ENCODE peak calls at places on chromosomes 3 and 15, in eight cellular contexts. One of them, this sample, is unnamed.

GRCh38 chr3:140765246-140765645 is 87.4 kb downstream of the TRIM42 start:
- DNase-seq in breast epithelium: no peak
- DNase-seq in HCT116: no peak
- DNase-seq in CD4-positive, CD25-positive, alpha-beta regulatory T cell: no peak
- DNase-seq in A549: no peak
- DNase-seq in AG04450: no peak
- DNase-seq in HL-60: no peak
- DNase-seq in tibial artery: no peak
- DNase-seq in this sample: no peak

GRCh38 chr15:62739082-62739481 is 303.5 kb upstream of the TPM1 start:
- DNase-seq in CD4-positive, CD25-positive, alpha-beta regulatory T cell: no peak
- DNase-seq in breast epithelium: no peak
- DNase-seq in AG04450: no peak
- DNase-seq in tibial artery: no peak
- DNase-seq in A549: peak
- DNase-seq in HCT116: peak
- DNase-seq in HL-60: no peak
- DNase-seq in this sample: no peak

GRCh38 chr3:127377801-127378442 is 90.1 kb upstream of the PRR20G start:
- DNase-seq in HCT116: no peak
- DNase-seq in AG04450: no peak
- DNase-seq in A549: no peak
- DNase-seq in tibial artery: no peak
- DNase-seq in breast epithelium: no peak
- DNase-seq in HL-60: no peak
- DNase-seq in CD4-positive, CD25-positive, alpha-beta regulatory T cell: no peak
- DNase-seq in this sample: no peak

GRCh38 chr3:13891492-13892073 is 11.7 kb upstream of the WNT7A start:
- DNase-seq in A549: no peak
- DNase-seq in HL-60: no peak
- DNase-seq in HCT116: no peak
- DNase-seq in tibial artery: peak
- DNase-seq in AG04450: no peak
- DNase-seq in CD4-positive, CD25-positive, alpha-beta regulatory T cell: peak
- DNase-seq in breast epithelium: no peak
- DNase-seq in this sample: no peak

GRCh38 chr15:27535445-27536129 is 563.5 kb downstream of the OCA2 start:
- DNase-seq in breast epithelium: no peak
- DNase-seq in A549: no peak
- DNase-seq in AG04450: no peak
- DNase-seq in HCT116: no peak
- DNase-seq in tibial artery: no peak
- DNase-seq in CD4-positive, CD25-positive, alpha-beta regulatory T cell: no peak
- DNase-seq in HL-60: no peak
- DNase-seq in this sample: no peak

GRCh38 chr3:40800343-40800742 is 275.6 kb downstream of the ZNF621 start:
- DNase-seq in breast epithelium: no peak
- DNase-seq in A549: peak
- DNase-seq in AG04450: peak
- DNase-seq in HCT116: peak
- DNase-seq in HL-60: no peak
- DNase-seq in tibial artery: peak
- DNase-seq in CD4-positive, CD25-positive, alpha-beta regulatory T cell: no peak
- DNase-seq in this sample: no peak

GRCh38 chr15:34783986-34784385 is 11.4 kb downstream of the ACTC1 start:
- DNase-seq in HL-60: no peak
- DNase-seq in AG04450: no peak
- DNase-seq in breast epithelium: no peak
- DNase-seq in A549: no peak
- DNase-seq in tibial artery: no peak
- DNase-seq in CD4-positive, CD25-positive, alpha-beta regulatory T cell: no peak
- DNase-seq in HCT116: no peak
- DNase-seq in this sample: no peak

GRCh38 chr3:132561003-132561402 is 36.1 kb upstream of the ACKR4 start:
- DNase-seq in A549: no peak
- DNase-seq in HCT116: no peak
- DNase-seq in AG04450: no peak
- DNase-seq in CD4-positive, CD25-positive, alpha-beta regulatory T cell: no peak
- DNase-seq in tibial artery: no peak
- DNase-seq in HL-60: no peak
- DNase-seq in breast epithelium: no peak
- DNase-seq in this sample: no peak

GRCh38 chr3:20405731-20406130 is 219.7 kb upstream of the SGO1 start:
- DNase-seq in HL-60: no peak
- DNase-seq in CD4-positive, CD25-positive, alpha-beta regulatory T cell: no peak
- DNase-seq in AG04450: no peak
- DNase-seq in A549: no peak
- DNase-seq in tibial artery: no peak
- DNase-seq in HCT116: no peak
- DNase-seq in breast epithelium: no peak
- DNase-seq in this sample: no peak

GRCh38 chr15:98787936-98788757 is 139.8 kb downstream of the IGF1R start:
- DNase-seq in A549: peak
- DNase-seq in AG04450: no peak
- DNase-seq in HCT116: no peak
- DNase-seq in tibial artery: no peak
- DNase-seq in CD4-positive, CD25-positive, alpha-beta regulatory T cell: no peak
- DNase-seq in breast epithelium: no peak
- DNase-seq in HL-60: peak
- DNase-seq in this sample: no peak

GRCh38 chr15:66212471-66212870 is 41.1 kb downstream of the MEGF11 start:
- DNase-seq in A549: no peak
- DNase-seq in tibial artery: no peak
- DNase-seq in CD4-positive, CD25-positive, alpha-beta regulatory T cell: no peak
- DNase-seq in HCT116: no peak
- DNase-seq in AG04450: no peak
- DNase-seq in HL-60: no peak
- DNase-seq in breast epithelium: no peak
- DNase-seq in this sample: no peak

GRCh38 chr3:197878427-197878826 is 71.6 kb upstream of the RPL35A start:
- DNase-seq in AG04450: no peak
- DNase-seq in HL-60: peak
- DNase-seq in tibial artery: no peak
- DNase-seq in CD4-positive, CD25-positive, alpha-beta regulatory T cell: peak
- DNase-seq in A549: no peak
- DNase-seq in HCT116: no peak
- DNase-seq in breast epithelium: no peak
- DNase-seq in this sample: no peak

GRCh38 chr15:69863446-69863845 is 234.3 kb downstream of the TLE3 start:
- DNase-seq in tibial artery: no peak
- DNase-seq in AG04450: no peak
- DNase-seq in HCT116: no peak
- DNase-seq in breast epithelium: no peak
- DNase-seq in HL-60: no peak
- DNase-seq in CD4-positive, CD25-positive, alpha-beta regulatory T cell: no peak
- DNase-seq in A549: no peak
- DNase-seq in this sample: no peak

GRCh38 chr15:78129098-78130011 is 1.9 kb downstream of the CIB2 start:
- DNase-seq in AG04450: no peak
- DNase-seq in breast epithelium: no peak
- DNase-seq in HL-60: no peak
- DNase-seq in HCT116: no peak
- DNase-seq in CD4-positive, CD25-positive, alpha-beta regulatory T cell: no peak
- DNase-seq in tibial artery: no peak
- DNase-seq in A549: no peak
- DNase-seq in this sample: no peak

GRCh38 chr3:11244131-11244677 is 28.0 kb upstream of the ATG7 start:
- DNase-seq in HL-60: no peak
- DNase-seq in AG04450: no peak
- DNase-seq in HCT116: no peak
- DNase-seq in CD4-positive, CD25-positive, alpha-beta regulatory T cell: no peak
- DNase-seq in breast epithelium: no peak
- DNase-seq in A549: peak
- DNase-seq in tibial artery: no peak
- DNase-seq in this sample: no peak

GRCh38 chr3:102006812-102007485 is 157.6 kb downstream of the NFKBIZ start:
- DNase-seq in HL-60: no peak
- DNase-seq in A549: peak
- DNase-seq in AG04450: peak
- DNase-seq in breast epithelium: no peak
- DNase-seq in HCT116: no peak
- DNase-seq in CD4-positive, CD25-positive, alpha-beta regulatory T cell: no peak
- DNase-seq in tibial artery: peak
- DNase-seq in this sample: no peak

GRCh38 chr15:100211855-100212850 is 129.6 kb downstream of the ADAMTS17 start:
- DNase-seq in HL-60: no peak
- DNase-seq in tibial artery: no peak
- DNase-seq in AG04450: no peak
- DNase-seq in CD4-positive, CD25-positive, alpha-beta regulatory T cell: no peak
- DNase-seq in A549: no peak
- DNase-seq in breast epithelium: no peak
- DNase-seq in HCT116: no peak
- DNase-seq in this sample: no peak

DNA sequence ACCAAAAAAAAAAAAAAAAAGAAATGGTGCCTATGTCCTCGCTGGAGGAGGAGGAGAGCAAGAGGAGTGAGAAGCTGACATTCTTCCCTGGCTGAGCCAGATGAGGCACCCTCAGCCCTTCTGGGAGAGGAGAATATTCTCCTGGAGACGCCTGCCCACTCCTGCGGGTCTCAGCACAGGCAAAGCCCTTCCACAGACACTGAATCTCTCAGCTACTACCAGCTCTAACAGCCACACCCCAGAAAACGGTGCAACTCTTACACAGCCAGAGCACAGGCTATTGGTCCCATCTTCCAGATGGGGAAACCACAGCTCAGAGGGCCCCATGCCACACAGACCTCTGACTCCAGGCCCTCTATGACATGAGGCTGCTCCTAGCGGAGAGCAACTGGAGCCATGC is 5.7 kb downstream of the RASL12 start:
- DNase-seq in tibial artery: no peak
- DNase-seq in CD4-positive, CD25-positive, alpha-beta regulatory T cell: no peak
- DNase-seq in HL-60: no peak
- DNase-seq in breast epithelium: no peak
- DNase-seq in AG04450: no peak
- DNase-seq in A549: no peak
- DNase-seq in HCT116: no peak
- DNase-seq in this sample: no peak
- H3K27ac ChIP-seq in tibial artery: peak
- H3K27ac ChIP-seq in CD4-positive, CD25-positive, alpha-beta regulatory T cell: no peak
- H3K27ac ChIP-seq in HL-60: no peak
- H3K27ac ChIP-seq in breast epithelium: peak
- H3K27ac ChIP-seq in AG04450: no peak
- H3K27ac ChIP-seq in A549: no peak
- H3K27ac ChIP-seq in HCT116: no peak
- H3K27ac ChIP-seq in this sample: no peak

DNA sequence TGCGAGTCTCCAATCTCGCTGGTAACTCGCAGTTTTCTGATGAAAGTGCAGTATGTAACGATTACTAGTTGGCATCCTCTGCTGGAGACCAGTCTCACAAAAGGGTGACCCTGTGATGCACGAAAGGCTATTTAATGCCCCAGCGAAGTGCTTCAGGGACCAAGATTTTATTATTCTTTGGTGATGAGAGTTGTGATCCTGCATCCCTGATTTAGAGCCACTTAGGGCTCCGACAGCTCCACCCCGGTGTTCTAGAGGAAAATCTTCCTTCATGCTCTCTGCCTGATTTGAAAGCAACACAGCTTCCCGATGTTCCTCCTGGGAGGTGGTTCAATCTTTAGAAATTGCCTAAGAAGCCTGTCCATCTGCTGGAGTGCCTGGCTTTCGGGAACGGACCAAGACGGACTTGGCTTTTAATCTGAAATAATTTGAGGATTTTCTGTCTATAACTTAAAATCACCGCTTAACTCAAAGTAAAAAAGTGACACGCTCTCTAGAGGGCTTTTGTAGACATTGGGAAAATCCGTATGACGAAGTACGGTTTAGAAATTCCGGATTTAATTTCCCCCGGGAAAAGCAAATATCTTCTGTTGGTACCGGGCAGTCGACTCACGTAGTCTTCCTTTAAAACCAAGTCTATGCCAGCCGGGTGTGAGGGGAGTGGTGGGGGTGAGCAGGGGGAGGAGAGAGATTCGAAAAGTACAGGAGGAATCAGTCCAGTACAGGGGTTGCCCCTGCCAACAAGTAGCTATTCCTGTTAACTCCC is 990 bp upstream of the ALCAM start:
- DNase-seq in HCT116: no peak
- DNase-seq in CD4-positive, CD25-positive, alpha-beta regulatory T cell: peak
- DNase-seq in A549: peak
- DNase-seq in tibial artery: peak
- DNase-seq in HL-60: no peak
- DNase-seq in breast epithelium: no peak
- DNase-seq in AG04450: no peak
- DNase-seq in this sample: no peak
- H3K27ac ChIP-seq in HCT116: peak
- H3K27ac ChIP-seq in CD4-positive, CD25-positive, alpha-beta regulatory T cell: no peak
- H3K27ac ChIP-seq in A549: peak
- H3K27ac ChIP-seq in tibial artery: peak
- H3K27ac ChIP-seq in HL-60: no peak
- H3K27ac ChIP-seq in breast epithelium: peak
- H3K27ac ChIP-seq in AG04450: peak
- H3K27ac ChIP-seq in this sample: peak

GRCh38 chr15:41259546-41260189 is 28.6 kb downstream of the CHP1 start:
- DNase-seq in CD4-positive, CD25-positive, alpha-beta regulatory T cell: no peak
- DNase-seq in HL-60: no peak
- DNase-seq in A549: peak
- DNase-seq in tibial artery: no peak
- DNase-seq in AG04450: no peak
- DNase-seq in HCT116: no peak
- DNase-seq in breast epithelium: no peak
- DNase-seq in this sample: no peak
- H3K27ac ChIP-seq in CD4-positive, CD25-positive, alpha-beta regulatory T cell: no peak
- H3K27ac ChIP-seq in HL-60: no peak
- H3K27ac ChIP-seq in A549: peak
- H3K27ac ChIP-seq in tibial artery: no peak
- H3K27ac ChIP-seq in AG04450: no peak
- H3K27ac ChIP-seq in HCT116: no peak
- H3K27ac ChIP-seq in breast epithelium: peak
- H3K27ac ChIP-seq in this sample: no peak

DNA sequence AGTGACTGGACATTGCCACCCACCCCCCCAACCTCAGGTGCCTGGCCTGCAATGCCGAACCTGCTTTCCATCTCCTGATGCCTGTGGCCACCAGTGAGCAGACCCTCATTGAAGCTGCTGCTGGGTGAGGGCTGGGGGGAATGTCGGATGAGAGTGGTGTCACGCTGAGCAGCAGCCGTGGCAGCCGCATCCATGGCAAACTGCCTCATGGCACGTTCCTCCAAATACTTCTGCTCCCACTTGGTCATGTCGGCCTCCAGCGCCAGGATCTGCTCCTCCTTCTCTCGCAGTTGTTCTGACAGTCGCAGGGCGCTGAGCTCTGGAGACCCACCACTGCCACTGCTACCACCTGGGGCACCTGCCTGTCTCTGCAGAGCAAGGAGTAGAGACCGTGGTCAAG is 14.2 kb downstream of the AMOTL2 start:
- DNase-seq in CD4-positive, CD25-positive, alpha-beta regulatory T cell: no peak
- DNase-seq in breast epithelium: no peak
- DNase-seq in HL-60: no peak
- DNase-seq in HCT116: no peak
- DNase-seq in A549: no peak
- DNase-seq in tibial artery: no peak
- DNase-seq in AG04450: no peak
- DNase-seq in this sample: no peak
- H3K27ac ChIP-seq in CD4-positive, CD25-positive, alpha-beta regulatory T cell: no peak
- H3K27ac ChIP-seq in breast epithelium: peak
- H3K27ac ChIP-seq in HL-60: no peak
- H3K27ac ChIP-seq in HCT116: peak
- H3K27ac ChIP-seq in A549: peak
- H3K27ac ChIP-seq in tibial artery: peak
- H3K27ac ChIP-seq in AG04450: peak
- H3K27ac ChIP-seq in this sample: peak